ENCODE peak calls at places on chromosomes 1 and 21, in ten cellular contexts. J, U, O, N, S, L, K, H, C and M are unnamed samples.

GRCh38 chr1:204706838-204707509 is 21.4 kb upstream of the LRRN2 start:
- DNase-seq in J (peak), U (no peak), O (no peak), N (no peak), S (no peak), L (no peak), K (peak), H (no peak), C (no peak), M (no peak)

GRCh38 chr1:25819496-25820246 is at the start of gene MTFR1L:
- DNase-seq in J (peak), U (peak), O (peak), N (peak), S (peak), L (no peak), K (peak), H (peak), C (peak), M (peak)

GRCh38 chr1:62103880-62104279 is 90.8 kb upstream of the L1TD1 start:
- DNase-seq in J (no peak), U (peak), O (no peak), N (no peak), S (no peak), L (no peak), K (peak), H (no peak), C (no peak), M (no peak)

GRCh38 chr21:36965720-36966065 is 776 bp downstream of the HLCS start:
- DNase-seq in J (no peak), U (no peak), O (no peak), N (no peak), S (no peak), L (no peak), K (no peak), H (no peak), C (no peak), M (no peak)

GRCh38 chr21:29406385-29406784 is 107.7 kb downstream of the BACH1 start:
- DNase-seq in J (no peak), U (no peak), O (no peak), N (no peak), S (no peak), L (no peak), K (no peak), H (no peak), C (no peak), M (no peak)

GRCh38 chr1:212749924-212750535 is 41.5 kb downstream of the NSL1 start:
- DNase-seq in J (peak), U (peak), O (no peak), N (peak), S (no peak), L (peak), K (peak), H (no peak), C (no peak), M (peak)

GRCh38 chr1:221806236-221806635 is 64.3 kb upstream of the DUSP10 start:
- DNase-seq in J (no peak), U (no peak), O (no peak), N (no peak), S (no peak), L (no peak), K (no peak), H (no peak), C (no peak), M (no peak)

GRCh38 chr1:40303051-40303771 is 13.9 kb downstream of the COL9A2 start:
- DNase-seq in J (no peak), U (no peak), O (no peak), N (no peak), S (no peak), L (no peak), K (peak), H (no peak), C (no peak), M (peak)

GRCh38 chr1:153353226-153353947 is 4.3 kb upstream of the S100A9 start:
- DNase-seq in J (peak), U (no peak), O (no peak), N (peak), S (no peak), L (no peak), K (peak), H (no peak), C (no peak), M (peak)

GRCh38 chr1:100510441-100510840 is 27.5 kb upstream of the GPR88 start:
- DNase-seq in J (no peak), U (no peak), O (no peak), N (no peak), S (no peak), L (no peak), K (no peak), H (no peak), C (no peak), M (no peak)

GRCh38 chr1:245704765-245705164 is 550.0 kb downstream of the KIF26B start:
- DNase-seq in J (no peak), U (no peak), O (no peak), N (no peak), S (no peak), L (no peak), K (no peak), H (no peak), C (no peak), M (peak)

GRCh38 chr1:111202707-111203623 is 2.5 kb upstream of the DENND2D start:
- DNase-seq in J (no peak), U (no peak), O (no peak), N (peak), S (no peak), L (no peak), K (no peak), H (no peak), C (no peak), M (no peak)

GRCh38 chr1:7749126-7749525 is 22.0 kb upstream of the VAMP3 start:
- DNase-seq in J (no peak), U (no peak), O (no peak), N (no peak), S (no peak), L (no peak), K (no peak), H (no peak), C (no peak), M (no peak)

GRCh38 chr1:70890408-70890807 is 157.2 kb downstream of the PTGER3 start:
- DNase-seq in J (no peak), U (no peak), O (no peak), N (peak), S (no peak), L (no peak), K (no peak), H (no peak), C (no peak), M (no peak)

GRCh38 chr1:205074513-205074912 is 9.7 kb downstream of the TMEM81 start:
- DNase-seq in J (no peak), U (no peak), O (no peak), N (no peak), S (peak), L (no peak), K (no peak), H (no peak), C (no peak), M (peak)

GRCh38 chr1:53371851-53372250 is 44.0 kb upstream of the LRP8 start:
- DNase-seq in J (no peak), U (no peak), O (no peak), N (no peak), S (no peak), L (no peak), K (no peak), H (no peak), C (peak), M (no peak)

GRCh38 chr1:2606806-2607680 is 20.5 kb downstream of the PRXL2B start:
- DNase-seq in J (no peak), U (no peak), O (no peak), N (no peak), S (peak), L (no peak), K (no peak), H (peak), C (no peak), M (no peak)

GRCh38 chr1:54606096-54606989 is 17.0 kb downstream of the FAM151A start:
- DNase-seq in J (no peak), U (no peak), O (no peak), N (no peak), S (peak), L (no peak), K (no peak), H (no peak), C (peak), M (no peak)

GRCh38 chr1:231337472-231338269 is at the start of gene EXOC8:
- DNase-seq in J (peak), U (peak), O (peak), N (peak), S (peak), L (peak), K (peak), H (peak), C (peak), M (peak)

GRCh38 chr1:182817802-182818201 is 21.3 kb upstream of the DHX9 start:
- DNase-seq in J (no peak), U (no peak), O (no peak), N (no peak), S (no peak), L (no peak), K (no peak), H (no peak), C (no peak), M (no peak)

GRCh38 chr1:193104496-193104905 is 713 bp downstream of the GLRX2 start:
- DNase-seq in J (peak), U (peak), O (no peak), N (peak), S (peak), L (no peak), K (peak), H (peak), C (peak), M (peak)

GRCh38 chr1:23282967-23283366 is 61.1 kb downstream of the HNRNPR start:
- DNase-seq in J (no peak), U (peak), O (no peak), N (no peak), S (no peak), L (peak), K (no peak), H (no peak), C (no peak), M (peak)

GRCh38 chr1:230215049-230215448 is 148.0 kb downstream of the GALNT2 start:
- DNase-seq in J (peak), U (peak), O (no peak), N (no peak), S (peak), L (no peak), K (peak), H (peak), C (peak), M (no peak)

GRCh38 chr1:76426606-76427005 is 352.1 kb downstream of the ST6GALNAC3 start:
- DNase-seq in J (no peak), U (no peak), O (no peak), N (no peak), S (no peak), L (no peak), K (no peak), H (no peak), C (no peak), M (no peak)

GRCh38 chr21:25493722-25494121 is 113.6 kb downstream of the MRPL39 start:
- DNase-seq in J (no peak), U (no peak), O (no peak), N (no peak), S (no peak), L (no peak), K (no peak), H (no peak), C (no peak), M (no peak)

DNA sequence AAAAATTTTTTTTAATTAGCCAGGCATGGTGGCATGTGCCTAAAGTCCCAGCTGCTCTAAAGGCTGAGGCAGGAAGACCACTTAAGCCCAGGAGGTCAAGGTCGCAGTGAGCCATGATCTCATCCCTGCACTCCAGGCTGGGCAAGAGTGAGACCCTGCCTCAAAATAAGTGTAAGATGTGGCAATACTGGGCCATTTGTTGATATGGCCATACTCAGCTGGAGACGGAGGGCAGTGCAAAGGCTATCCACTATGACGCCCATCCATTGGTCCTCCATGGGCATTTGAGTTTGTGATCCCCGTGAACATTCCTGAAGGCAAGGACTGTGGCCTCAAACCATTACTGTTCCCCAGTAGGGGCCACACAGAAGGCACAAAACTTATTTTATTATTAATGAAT is 1.5 kb downstream of the CASP9 start:
- DNase-seq in J (no peak), U (no peak), O (no peak), N (no peak), S (no peak), L (no peak), K (no peak), H (no peak), C (peak), M (no peak)
- H3K27ac ChIP-seq in J (no peak), U (no peak), O (no peak), N (peak), S (no peak), L (no peak), K (no peak), H (no peak), C (no peak), M (no peak)

DNA sequence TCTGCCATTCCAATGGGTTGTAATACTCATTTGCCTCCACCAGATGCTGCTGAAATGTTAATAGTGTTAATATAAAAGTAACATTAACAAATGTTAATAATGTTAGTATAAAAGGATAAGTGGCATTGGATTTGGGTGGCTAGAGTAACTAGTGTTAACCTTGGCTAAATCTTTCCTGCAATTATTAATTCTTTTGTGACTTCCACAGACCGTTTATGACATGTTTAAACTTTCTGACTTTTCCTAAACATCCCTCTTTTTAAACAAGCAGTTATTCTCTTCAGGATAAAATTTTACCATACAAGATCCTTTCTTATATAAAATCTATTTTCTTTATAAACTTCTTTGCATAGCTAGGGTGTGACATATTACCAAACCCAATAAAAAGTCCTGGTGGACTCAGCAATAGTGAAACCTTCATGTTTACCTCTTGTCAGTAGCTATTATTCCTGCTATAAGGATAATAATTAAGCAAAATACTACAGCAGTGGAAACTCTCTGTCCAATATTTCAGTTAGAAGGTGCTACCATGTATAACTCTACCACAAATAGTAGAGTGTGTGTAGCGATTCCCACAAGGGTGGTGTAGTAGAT is 41.5 kb downstream of the CCDC30 start:
- DNase-seq in J (no peak), U (no peak), O (no peak), N (no peak), S (no peak), L (no peak), K (peak), H (no peak), C (no peak), M (no peak)
- TF ChIP-seq CTCF in J (no peak), U (no peak), O (no peak), N (no peak), S (no peak), L (no peak), K (no peak), H (no peak), C (no peak), M (no peak)

GRCh38 chr1:98276514-98276913 is 355.7 kb upstream of the DPYD start:
- DNase-seq in J (no peak), U (no peak), O (no peak), N (no peak), S (no peak), L (no peak), K (peak), H (no peak), C (no peak), M (no peak)
- H3K27ac ChIP-seq in J (peak), U (no peak), O (no peak), N (no peak), S (no peak), L (no peak), K (no peak), H (no peak), C (no peak), M (no peak)

GRCh38 chr1:17265162-17265561 is 16.3 kb downstream of the PADI3 start:
- DNase-seq in J (peak), U (no peak), O (no peak), N (no peak), S (peak), L (no peak), K (peak), H (no peak), C (no peak), M (peak)
- TF ChIP-seq CTCF in J (no peak), U (no peak), O (no peak), N (peak), S (no peak), L (peak), K (peak), H (no peak), C (no peak), M (no peak)

DNA sequence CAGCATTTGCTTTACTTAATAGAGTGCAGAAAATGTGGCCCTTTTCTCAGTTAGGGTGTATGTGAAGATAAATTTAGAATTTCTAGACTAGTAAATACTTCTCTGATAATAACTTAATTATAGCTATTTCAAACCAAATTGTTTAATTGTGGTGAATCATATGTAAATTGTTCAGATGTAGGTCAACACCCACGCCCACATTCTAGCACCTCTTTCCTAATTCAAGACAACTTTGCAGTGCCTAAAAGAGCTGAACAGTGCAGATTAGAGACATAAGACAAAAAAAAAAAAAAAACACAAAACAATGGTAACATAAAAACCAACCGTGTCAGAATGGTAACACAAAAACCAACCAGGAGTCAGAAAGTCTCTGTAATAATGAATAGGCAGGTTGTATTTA is 758.3 kb downstream of the USP25 start:
- DNase-seq in J (no peak), U (no peak), O (no peak), N (no peak), S (no peak), L (no peak), K (no peak), H (no peak), C (no peak), M (no peak)
- H3K27ac ChIP-seq in J (no peak), U (no peak), O (no peak), N (no peak), S (no peak), L (no peak), K (no peak), H (no peak), C (no peak), M (no peak)

GRCh38 chr1:93702828-93703183 is 21.2 kb upstream of the BCAR3 start:
- DNase-seq in J (no peak), U (no peak), O (no peak), N (no peak), S (no peak), L (no peak), K (no peak), H (no peak), C (no peak), M (no peak)
- TF ChIP-seq CTCF in J (no peak), U (no peak), O (no peak), N (no peak), S (no peak), L (peak), K (no peak), H (no peak), C (no peak), M (no peak)